ENCODE peak calls at places on chromosomes 11 and 22, in five cellular contexts. One of them, this sample, is unnamed.

GRCh38 chr11:104573431-104573830 is 324.8 kb downstream of the CASP12 start:
- DNase-seq in AG09309: no peak
- DNase-seq in anterior cingulate cortex: no peak
- DNase-seq in stimulated activated naive CD8-positive, alpha-beta T cell treated with anti-CD3 and anti-CD28 coated beads, Interleukin-15, Interleukin-2, amounts not matched to agents 100 U/mL and 50 U/mL, for 24 hours: no peak
- DNase-seq in non-pigmented ciliary epithelial cell: peak; percentile 52
- DNase-seq in this sample: no peak

GRCh38 chr11:93290061-93290460 is 40.5 kb upstream of the DEUP1 start:
- DNase-seq in AG09309: no peak
- DNase-seq in anterior cingulate cortex: no peak
- DNase-seq in stimulated activated naive CD8-positive, alpha-beta T cell treated with anti-CD3 and anti-CD28 coated beads, Interleukin-15, Interleukin-2, amounts not matched to agents 100 U/mL and 50 U/mL, for 24 hours: no peak
- DNase-seq in non-pigmented ciliary epithelial cell: no peak
- DNase-seq in this sample: no peak

GRCh38 chr22:50691521-50691920 is 18.9 kb downstream of the SHANK3 start:
- DNase-seq in AG09309: peak; percentile 8
- DNase-seq in anterior cingulate cortex: no peak
- DNase-seq in stimulated activated naive CD8-positive, alpha-beta T cell treated with anti-CD3 and anti-CD28 coated beads, Interleukin-15, Interleukin-2, amounts not matched to agents 100 U/mL and 50 U/mL, for 24 hours: peak; percentile 43
- DNase-seq in non-pigmented ciliary epithelial cell: no peak
- DNase-seq in this sample: peak; percentile 9

GRCh38 chr11:130765369-130765768 is 150.9 kb downstream of the SNX19 start:
- DNase-seq in AG09309: no peak
- DNase-seq in anterior cingulate cortex: no peak
- DNase-seq in stimulated activated naive CD8-positive, alpha-beta T cell treated with anti-CD3 and anti-CD28 coated beads, Interleukin-15, Interleukin-2, amounts not matched to agents 100 U/mL and 50 U/mL, for 24 hours: no peak
- DNase-seq in non-pigmented ciliary epithelial cell: no peak
- DNase-seq in this sample: no peak

GRCh38 chr22:43881091-43882061 is 10.4 kb downstream of the PNPLA5 start:
- DNase-seq in AG09309: no peak
- DNase-seq in anterior cingulate cortex: no peak
- DNase-seq in stimulated activated naive CD8-positive, alpha-beta T cell treated with anti-CD3 and anti-CD28 coated beads, Interleukin-15, Interleukin-2, amounts not matched to agents 100 U/mL and 50 U/mL, for 24 hours: no peak
- DNase-seq in non-pigmented ciliary epithelial cell: no peak
- DNase-seq in this sample: no peak

GRCh38 chr22:36863281-36863680 is 2.5 kb downstream of the NCF4 start:
- DNase-seq in AG09309: no peak
- DNase-seq in anterior cingulate cortex: no peak
- DNase-seq in stimulated activated naive CD8-positive, alpha-beta T cell treated with anti-CD3 and anti-CD28 coated beads, Interleukin-15, Interleukin-2, amounts not matched to agents 100 U/mL and 50 U/mL, for 24 hours: no peak
- DNase-seq in non-pigmented ciliary epithelial cell: no peak
- DNase-seq in this sample: no peak

GRCh38 chr11:57502376-57502775 is 13.1 kb downstream of the SLC43A1 start:
- DNase-seq in AG09309: no peak
- DNase-seq in anterior cingulate cortex: no peak
- DNase-seq in stimulated activated naive CD8-positive, alpha-beta T cell treated with anti-CD3 and anti-CD28 coated beads, Interleukin-15, Interleukin-2, amounts not matched to agents 100 U/mL and 50 U/mL, for 24 hours: no peak
- DNase-seq in non-pigmented ciliary epithelial cell: no peak
- DNase-seq in this sample: no peak

GRCh38 chr11:127612602-127613001 is 612.0 kb upstream of the KIRREL3 start:
- DNase-seq in AG09309: no peak
- DNase-seq in anterior cingulate cortex: no peak
- DNase-seq in stimulated activated naive CD8-positive, alpha-beta T cell treated with anti-CD3 and anti-CD28 coated beads, Interleukin-15, Interleukin-2, amounts not matched to agents 100 U/mL and 50 U/mL, for 24 hours: no peak
- DNase-seq in non-pigmented ciliary epithelial cell: no peak
- DNase-seq in this sample: no peak

GRCh38 chr22:30701872-30702271 is 7.2 kb downstream of the OSBP2 start:
- DNase-seq in AG09309: no peak
- DNase-seq in anterior cingulate cortex: no peak
- DNase-seq in stimulated activated naive CD8-positive, alpha-beta T cell treated with anti-CD3 and anti-CD28 coated beads, Interleukin-15, Interleukin-2, amounts not matched to agents 100 U/mL and 50 U/mL, for 24 hours: no peak
- DNase-seq in non-pigmented ciliary epithelial cell: no peak
- DNase-seq in this sample: no peak

GRCh38 chr11:45872513-45873356 is 12.7 kb upstream of the MAPK8IP1 start:
- DNase-seq in AG09309: peak; percentile 73
- DNase-seq in anterior cingulate cortex: peak; percentile 64
- DNase-seq in stimulated activated naive CD8-positive, alpha-beta T cell treated with anti-CD3 and anti-CD28 coated beads, Interleukin-15, Interleukin-2, amounts not matched to agents 100 U/mL and 50 U/mL, for 24 hours: peak; percentile 37
- DNase-seq in non-pigmented ciliary epithelial cell: peak; percentile 86
- DNase-seq in this sample: no peak

GRCh38 chr11:69707156-69707555 is 3.3 kb upstream of the FGF19 start:
- DNase-seq in AG09309: no peak
- DNase-seq in anterior cingulate cortex: no peak
- DNase-seq in stimulated activated naive CD8-positive, alpha-beta T cell treated with anti-CD3 and anti-CD28 coated beads, Interleukin-15, Interleukin-2, amounts not matched to agents 100 U/mL and 50 U/mL, for 24 hours: no peak
- DNase-seq in non-pigmented ciliary epithelial cell: no peak
- DNase-seq in this sample: no peak

GRCh38 chr11:45089251-45089650 is 57.2 kb upstream of the PRDM11 start:
- DNase-seq in AG09309: peak; percentile 95
- DNase-seq in anterior cingulate cortex: no peak
- DNase-seq in stimulated activated naive CD8-positive, alpha-beta T cell treated with anti-CD3 and anti-CD28 coated beads, Interleukin-15, Interleukin-2, amounts not matched to agents 100 U/mL and 50 U/mL, for 24 hours: no peak
- DNase-seq in non-pigmented ciliary epithelial cell: peak; percentile 23
- DNase-seq in this sample: no peak